ENCODE peak calls at places on chromosome 9, in six cellular contexts. V, G, A, B, H and K are unnamed samples.

GRCh38 chr9:37801287-37801850 is 772 bp downstream of the DCAF10 start:
- DNase-seq in V (peak; percentile 37), G (no peak), A (no peak), B (peak; percentile 29), H (peak; percentile 32), K (peak; percentile 60)

GRCh38 chr9:76701441-76702031 is 62.7 kb upstream of the PCA3 start:
- DNase-seq in V (no peak), G (no peak), A (no peak), B (peak; percentile 22), H (no peak), K (no peak)

GRCh38 chr9:133468777-133469455 is 9.1 kb downstream of the CACFD1 start:
- DNase-seq in V (no peak), G (no peak), A (no peak), B (no peak), H (no peak), K (no peak)

GRCh38 chr9:134936021-134936761 is 18.5 kb upstream of the FCN1 start:
- DNase-seq in V (no peak), G (no peak), A (no peak), B (no peak), H (no peak), K (no peak)

GRCh38 chr9:89122944-89123343 is 55.7 kb downstream of the SHC3 start:
- DNase-seq in V (no peak), G (peak; percentile 10), A (peak; percentile 69), B (peak; percentile 44), H (no peak), K (no peak)

GRCh38 chr9:115104908-115105307 is 13.0 kb downstream of the TNC start:
- DNase-seq in V (no peak), G (no peak), A (peak; percentile 68), B (no peak), H (no peak), K (no peak)

GRCh38 chr9:20292002-20292401 is 330.3 kb downstream of the MLLT3 start:
- DNase-seq in V (no peak), G (peak; percentile 22), A (no peak), B (peak; percentile 11), H (no peak), K (no peak)

GRCh38 chr9:124008307-124008854 is 3.2 kb upstream of the LHX2 start:
- DNase-seq in V (no peak), G (no peak), A (no peak), B (no peak), H (peak; percentile 70), K (peak; percentile 54)

GRCh38 chr9:11414241-11414640 is 801.4 kb upstream of the PTPRD start:
- DNase-seq in V (no peak), G (no peak), A (no peak), B (no peak), H (no peak), K (no peak)

GRCh38 chr9:85717220-85717619 is 24.5 kb downstream of the AGTPBP1 start:
- DNase-seq in V (no peak), G (no peak), A (no peak), B (no peak), H (no peak), K (no peak)

GRCh38 chr9:105957830-105958229 is 263.5 kb downstream of the TMEM38B start:
- DNase-seq in V (no peak), G (no peak), A (no peak), B (no peak), H (peak; percentile 67), K (no peak)

GRCh38 chr9:125536184-125537152 is 170.5 kb downstream of the MAPKAP1 start:
- DNase-seq in V (no peak), G (no peak), A (no peak), B (no peak), H (no peak), K (no peak)

GRCh38 chr9:6646028-6646636 is 603 bp upstream of the GLDC start:
- DNase-seq in V (no peak), G (no peak), A (no peak), B (no peak), H (peak; percentile 30), K (no peak)

GRCh38 chr9:95508242-95508967 is 8.4 kb downstream of the PTCH1 start:
- DNase-seq in V (no peak), G (no peak), A (no peak), B (no peak), H (no peak), K (peak; percentile 54)

GRCh38 chr9:119004618-119004990 is 364.6 kb downstream of the BRINP1 start:
- DNase-seq in V (peak; percentile 27), G (no peak), A (peak; percentile 35), B (peak; percentile 19), H (no peak), K (no peak)

GRCh38 chr9:22118810-22119479 is 109.8 kb upstream of the CDKN2B start:
- DNase-seq in V (no peak), G (no peak), A (no peak), B (no peak), H (no peak), K (no peak)

GRCh38 chr9:38181866-38182265 is 112.8 kb upstream of the SHB start:
- DNase-seq in V (no peak), G (no peak), A (no peak), B (no peak), H (no peak), K (no peak)

GRCh38 chr9:3760031-3760430 is 234.2 kb upstream of the RFX3 start:
- DNase-seq in V (no peak), G (no peak), A (no peak), B (no peak), H (no peak), K (peak; percentile 15)

GRCh38 chr9:13143281-13143680 is 136.2 kb downstream of the MPDZ start:
- DNase-seq in V (no peak), G (no peak), A (no peak), B (no peak), H (no peak), K (no peak)

GRCh38 chr9:121183666-121184423 is 17.8 kb downstream of the RAB14 start:
- DNase-seq in V (no peak), G (no peak), A (no peak), B (no peak), H (no peak), K (no peak)

GRCh38 chr9:123544007-123544827 is 188.2 kb downstream of the CRB2 start:
- DNase-seq in V (peak; percentile 32), G (no peak), A (no peak), B (peak; percentile 65), H (no peak), K (peak; percentile 41)

GRCh38 chr9:120711841-120712538 is 2.3 kb downstream of the MEGF9 start:
- DNase-seq in V (no peak), G (no peak), A (no peak), B (no peak), H (no peak), K (no peak)

GRCh38 chr9:95874303-95874988 is 1.0 kb upstream of the ERCC6L2 start:
- DNase-seq in V (peak; percentile 28), G (no peak), A (no peak), B (no peak), H (no peak), K (no peak)

GRCh38 chr9:84570482-84571154 is 98.9 kb upstream of the NTRK2 start:
- DNase-seq in V (no peak), G (no peak), A (no peak), B (no peak), H (no peak), K (no peak)
- TF ChIP-seq CTCF in V (no peak), G (no peak), A (no peak), B (no peak), H (no peak), K (no peak)

GRCh38 chr9:36728651-36729520 is 156.2 kb downstream of the MELK start:
- DNase-seq in V (peak; percentile 80), G (peak; percentile 31), A (peak; percentile 18), B (peak; percentile 83), H (peak; percentile 91), K (peak; percentile 95)
- TF ChIP-seq CTCF in V (peak; percentile 75), G (peak; percentile 90), A (peak; percentile 79), B (peak; percentile 83), H (peak; percentile 98), K (peak; percentile 95)

GRCh38 chr9:98573749-98574278 is 134.9 kb downstream of the GABBR2 start:
- DNase-seq in V (no peak), G (no peak), A (no peak), B (no peak), H (no peak), K (no peak)
- TF ChIP-seq CTCF in V (no peak), G (no peak), A (peak; percentile 10), B (no peak), H (peak; percentile 46), K (no peak)

GRCh38 chr9:90995516-90995915 is 193.9 kb downstream of the SYK start:
- DNase-seq in V (no peak), G (no peak), A (no peak), B (no peak), H (no peak), K (no peak)

GRCh38 chr9:90998573-90998972 is 197.0 kb downstream of the SYK start:
- DNase-seq in V (peak; percentile 42), G (no peak), A (no peak), B (no peak), H (no peak), K (no peak)

GRCh38 chr9:90999425-91000397 is 198.1 kb downstream of the SYK start:
- DNase-seq in V (no peak), G (no peak), A (no peak), B (no peak), H (no peak), K (no peak)

GRCh38 chr9:90991953-90992352 is 190.3 kb downstream of the SYK start:
- DNase-seq in V (no peak), G (no peak), A (no peak), B (peak; percentile 19), H (no peak), K (no peak)

GRCh38 chr9:90996154-90996788 is 194.7 kb downstream of the SYK start:
- DNase-seq in V (no peak), G (no peak), A (no peak), B (no peak), H (no peak), K (no peak)
- TF ChIP-seq CTCF in V (no peak), G (no peak), A (no peak), B (no peak), H (no peak), K (no peak)

GRCh38 chr9:87084407-87084806 is 137.1 kb upstream of the GAS1 start:
- DNase-seq in V (no peak), G (no peak), A (no peak), B (no peak), H (no peak), K (no peak)

GRCh38 chr9:87077986-87078385 is 130.7 kb upstream of the GAS1 start:
- DNase-seq in V (no peak), G (no peak), A (no peak), B (no peak), H (no peak), K (no peak)

GRCh38 chr9:87083986-87084385 is 136.7 kb upstream of the GAS1 start:
- DNase-seq in V (no peak), G (no peak), A (no peak), B (no peak), H (no peak), K (no peak)

GRCh38 chr9:87081523-87081922 is 134.2 kb upstream of the GAS1 start:
- DNase-seq in V (no peak), G (no peak), A (no peak), B (peak; percentile 46), H (no peak), K (no peak)

GRCh38 chr9:87080512-87081225 is 133.4 kb upstream of the GAS1 start:
- DNase-seq in V (no peak), G (no peak), A (no peak), B (peak; percentile 90), H (no peak), K (no peak)
- TF ChIP-seq CTCF in V (peak; percentile 15), G (peak; percentile 10), A (no peak), B (no peak), H (peak; percentile 56), K (no peak)